ENCODE peak calls at places on chromosomes 1 and 21, in five cellular contexts. P is Peyer's patch, F is uterus, U is endothelial cell of umbilical vein, V is body of pancreas. A is an unnamed sample.

GRCh38 chr1:17259233-17259873 is 10.5 kb downstream of the PADI3 start:
- DNase-seq in F (no peak), V (no peak), U (no peak), P (no peak), A (no peak)

GRCh38 chr1:111448482-111448917 is 556 bp downstream of the WDR77 start:
- DNase-seq in P (peak; percentile 19), U (peak; percentile 13), V (no peak), F (no peak), A (no peak)

GRCh38 chr1:205783904-205784303 is 8.6 kb upstream of the RAB29 start:
- DNase-seq in U (no peak), V (no peak), F (no peak), P (no peak), A (no peak)

GRCh38 chr1:33165209-33165608 is 16.6 kb downstream of the TRIM62 start:
- DNase-seq in V (peak; percentile 45), U (no peak), P (no peak), F (no peak), A (no peak)

GRCh38 chr1:27752372-27752771 is 20.6 kb upstream of the STX12 start:
- DNase-seq in F (no peak), P (no peak), V (no peak), U (no peak), A (no peak)

GRCh38 chr21:43994646-43995045 is 17.5 kb upstream of the TRAPPC10 start:
- DNase-seq in U (no peak), V (no peak), P (no peak), F (no peak), A (no peak)

GRCh38 chr1:207025144-207025880 is 7.2 kb downstream of the C1orf116 start:
- DNase-seq in P (no peak), F (no peak), U (peak; percentile 11), V (peak; percentile 72), A (peak; percentile 71)

GRCh38 chr1:186636786-186637185 is 43.4 kb downstream of the PTGS2 start:
- DNase-seq in V (no peak), F (no peak), P (no peak), U (no peak), A (no peak)

GRCh38 chr1:156948708-156949107 is 28.3 kb downstream of the LRRC71 start:
- DNase-seq in U (no peak), F (no peak), P (no peak), V (no peak), A (no peak)

GRCh38 chr21:40555129-40555528 is 291.8 kb downstream of the DSCAM start:
- DNase-seq in U (no peak), P (no peak), V (no peak), F (no peak), A (no peak)

GRCh38 chr1:162678439-162678838 is 46.2 kb downstream of the DDR2 start:
- DNase-seq in V (peak; percentile 19), P (no peak), U (peak; percentile 53), F (peak; percentile 51), A (no peak)

GRCh38 chr1:235404190-235404589 is 37.0 kb downstream of the TBCE start:
- DNase-seq in U (no peak), P (no peak), F (no peak), V (no peak), A (no peak)

GRCh38 chr1:23704834-23705495 is 13.4 kb downstream of the RPL11 start:
- DNase-seq in F (no peak), V (no peak), U (no peak), P (no peak), A (no peak)

GRCh38 chr1:182387566-182387965 is 4.0 kb downstream of the GLUL start:
- DNase-seq in F (no peak), U (no peak), V (no peak), P (no peak), A (no peak)

GRCh38 chr1:182383934-182384333 is 7.7 kb downstream of the GLUL start:
- DNase-seq in U (no peak), P (no peak), F (no peak), V (no peak), A (no peak)

GRCh38 chr1:182386980-182387379 is 4.6 kb downstream of the GLUL start:
- DNase-seq in U (no peak), P (no peak), V (no peak), F (no peak), A (no peak)

GRCh38 chr1:182384387-182384960 is 7.1 kb downstream of the GLUL start:
- DNase-seq in V (no peak), F (no peak), P (no peak), U (no peak), A (no peak)

GRCh38 chr1:182385885-182386853 is 5.4 kb downstream of the GLUL start:
- DNase-seq in P (no peak), U (no peak), F (no peak), V (no peak), A (no peak)
- H3K4me3 ChIP-seq in P (peak overlapping the region; percentile 67), U (no peak overlapping the region), F (no peak overlapping the region), V (no peak overlapping the region), A (peak overlapping the region; percentile 89)

GRCh38 chr1:150479370-150479769 is 7.8 kb upstream of the TARS2 start:
- DNase-seq in V (no peak), P (no peak), F (no peak), U (no peak), A (no peak)

GRCh38 chr1:150476754-150477153 is 10.5 kb upstream of the TARS2 start:
- DNase-seq in P (no peak), U (no peak), F (peak; percentile 8), V (no peak), A (no peak)

GRCh38 chr1:150477320-150477719 is 9.9 kb upstream of the TARS2 start:
- DNase-seq in P (no peak), U (no peak), F (no peak), V (no peak), A (no peak)

GRCh38 chr1:150477733-150478132 is 9.5 kb upstream of the TARS2 start:
- DNase-seq in U (peak; percentile 36), V (no peak), P (no peak), F (no peak), A (no peak)

GRCh38 chr1:150479927-150480352 is 7.3 kb upstream of the TARS2 start:
- DNase-seq in V (no peak), F (no peak), P (no peak), U (no peak), A (no peak)
- H3K4me1 ChIP-seq in V (no peaks in the 10 kb centered on the region), F (no peaks in the 10 kb centered on the region), P (no peaks in the 10 kb centered on the region), U (peaks cover 8% of the 10 kb centered on the region), A (peaks cover 8% of the 10 kb centered on the region)

DNA sequence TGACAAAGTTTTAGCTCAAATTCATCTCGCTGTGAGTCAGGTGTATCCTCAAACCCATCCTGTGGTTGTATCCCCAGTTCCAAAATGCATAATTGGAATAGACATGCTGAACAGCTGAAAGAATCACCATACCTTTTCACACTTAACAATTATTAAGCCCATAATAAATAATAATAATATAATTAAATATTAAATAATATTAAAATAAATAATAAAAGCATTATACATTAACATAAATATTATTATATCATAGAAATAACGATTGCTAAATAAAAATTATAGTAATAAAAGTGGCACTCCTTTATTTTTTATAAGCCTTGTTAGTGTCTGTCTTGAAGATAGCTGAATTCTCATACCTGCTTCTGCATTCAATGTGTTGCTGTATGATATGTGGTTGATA is 257.5 kb upstream of the B3GALT2 start:
- DNase-seq in P (no peak), V (no peak), F (no peak), U (no peak), A (no peak)
- TF ChIP-seq POLR2A in P (no peak), V (no peak), F (no peak), U (no peak), A (no peak)

GRCh38 chr1:58782308-58783089 is 1.3 kb downstream of the JUN start:
- DNase-seq in V (peak; percentile 64), F (peak; percentile 55), U (peak; percentile 43), P (peak; percentile 69), A (peak; percentile 94)

GRCh38 chr1:58779837-58780585 is 3.8 kb downstream of the JUN start:
- DNase-seq in F (peak; percentile 33), P (no peak), V (peak; percentile 81), U (peak; percentile 79), A (no peak)

GRCh38 chr1:58779059-58779754 is 4.6 kb downstream of the JUN start:
- DNase-seq in U (peak; percentile 56), V (no peak), P (no peak), F (no peak), A (no peak)

GRCh38 chr1:58781541-58782307 is 2.1 kb downstream of the JUN start:
- DNase-seq in U (peak; percentile 73), P (peak; percentile 58), F (peak; percentile 82), V (peak; percentile 72), A (peak; percentile 51)

GRCh38 chr1:58780586-58781452 is 3.0 kb downstream of the JUN start:
- DNase-seq in P (no peak), U (peak; percentile 38), V (peak; percentile 31), F (no peak), A (no peak)
- H3K4me3 ChIP-seq in P (peak overlapping the region; percentile 98), U (peak overlapping the region; percentile 91), V (peak overlapping the region; percentile 99), F (peak overlapping the region; percentile 93), A (peak overlapping the region; percentile 73)

GRCh38 chr1:35555601-35556477 is 1.4 kb downstream of the KIAA0319L start:
- DNase-seq in F (no peak), U (no peak), V (peak; percentile 64), P (no peak), A (no peak)
- H3K4me1 ChIP-seq in F (peaks cover 11% of the 10 kb centered on the region), U (peaks cover 6% of the 10 kb centered on the region), V (peaks cover 68% of the 10 kb centered on the region), P (peaks cover 4% of the 10 kb centered on the region), A (peaks cover 40% of the 10 kb centered on the region)

GRCh38 chr1:198902616-198903140 is 263.8 kb downstream of the PTPRC start:
- DNase-seq in U (no peak), V (no peak), P (no peak), F (no peak), A (no peak)
- TF ChIP-seq POLR2A in U (no peak), V (no peak), P (no peak), F (no peak), A (no peak)

GRCh38 chr1:78275906-78276690 is 214.7 kb upstream of the PTGFR start:
- DNase-seq in F (no peak), V (no peak), P (no peak), U (no peak), A (no peak)

GRCh38 chr1:78277253-78277652 is 213.5 kb upstream of the PTGFR start:
- DNase-seq in F (no peak), P (no peak), V (no peak), U (no peak), A (no peak)

GRCh38 chr1:78280626-78281025 is 210.1 kb upstream of the PTGFR start:
- DNase-seq in F (no peak), P (no peak), U (no peak), V (no peak), A (no peak)

GRCh38 chr1:78281580-78281979 is 209.2 kb upstream of the PTGFR start:
- DNase-seq in U (no peak), V (no peak), P (no peak), F (no peak), A (no peak)

GRCh38 chr1:78279051-78279450 is 211.7 kb upstream of the PTGFR start:
- DNase-seq in P (no peak), F (no peak), U (no peak), V (no peak), A (no peak)
- H3K4me3 ChIP-seq in P (no peak overlapping the region), F (no peak overlapping the region), U (no peak overlapping the region), V (no peak overlapping the region), A (no peak overlapping the region)